ENCODE peak calls at places on chromosomes 1 and 21, in six cellular contexts. M, D, B, W, S and Q are unnamed samples.

GRCh38 chr1:174746024-174746808 is 253.5 kb upstream of the CACYBP start:
- DNase-seq in M (peak; percentile 27), D (no peak), B (no peak), W (no peak), S (no peak), Q (no peak)

GRCh38 chr1:11575553-11575952 is 78.7 kb downstream of the FBXO2 start:
- DNase-seq in M (no peak), D (no peak), B (no peak), W (no peak), S (no peak), Q (no peak)

GRCh38 chr1:160129046-160129445 is 13.5 kb downstream of the ATP1A2 start:
- DNase-seq in M (no peak), D (no peak), B (no peak), W (no peak), S (no peak), Q (no peak)

GRCh38 chr1:202158810-202159533 is 1.4 kb downstream of the PTPN7 start:
- DNase-seq in M (peak; percentile 89), D (no peak), B (no peak), W (no peak), S (no peak), Q (no peak)

GRCh38 chr1:174358344-174358743 is 89.4 kb upstream of the GPR52 start:
- DNase-seq in M (peak; percentile 4), D (no peak), B (no peak), W (no peak), S (no peak), Q (no peak)

GRCh38 chr1:147273409-147274307 is 31.2 kb downstream of the CHD1L start:
- DNase-seq in M (peak; percentile 70), D (peak; percentile 54), B (no peak), W (peak; percentile 29), S (peak; percentile 56), Q (peak; percentile 46)

GRCh38 chr1:167342846-167343245 is 122.2 kb downstream of the POU2F1 start:
- DNase-seq in M (no peak), D (no peak), B (no peak), W (no peak), S (peak; percentile 19), Q (peak; percentile 66)

GRCh38 chr1:150560576-150560975 is 11.4 kb downstream of the ADAMTSL4 start:
- DNase-seq in M (no peak), D (no peak), B (no peak), W (no peak), S (no peak), Q (no peak)

GRCh38 chr1:1540015-1540816 is at the start of gene TMEM240:
- DNase-seq in M (no peak), D (peak; percentile 95), B (peak; percentile 39), W (no peak), S (no peak), Q (no peak)

GRCh38 chr1:18592368-18592767 is 38.3 kb upstream of the PAX7 start:
- DNase-seq in M (no peak), D (no peak), B (no peak), W (no peak), S (no peak), Q (no peak)

GRCh38 chr1:204255966-204256365 is 42.2 kb upstream of the GOLT1A start:
- DNase-seq in M (no peak), D (no peak), B (no peak), W (no peak), S (no peak), Q (no peak)

GRCh38 chr1:55243655-55244054 is 28.5 kb upstream of the USP24 start:
- DNase-seq in M (no peak), D (no peak), B (no peak), W (no peak), S (no peak), Q (no peak)

GRCh38 chr1:183180213-183180612 is 5.9 kb upstream of the LAMC2 start:
- DNase-seq in M (no peak), D (peak; percentile 54), B (no peak), W (no peak), S (no peak), Q (peak; percentile 52)

GRCh38 chr1:59375321-59376220 is 78.7 kb downstream of the FGGY start:
- DNase-seq in M (no peak), D (no peak), B (no peak), W (no peak), S (no peak), Q (no peak)

GRCh38 chr1:8411803-8412182 is 93.9 kb downstream of the SLC45A1 start:
- DNase-seq in M (no peak), D (no peak), B (no peak), W (no peak), S (no peak), Q (no peak)

GRCh38 chr1:172977296-172978027 is 73.3 kb downstream of the TNFSF18 start:
- DNase-seq in M (no peak), D (no peak), B (no peak), W (no peak), S (no peak), Q (no peak)

GRCh38 chr21:37435120-37435519 is 68.5 kb downstream of the DYRK1A start:
- DNase-seq in M (peak; percentile 91), D (peak; percentile 70), B (peak; percentile 21), W (peak; percentile 12), S (no peak), Q (peak; percentile 60)

GRCh38 chr1:97870574-97870973 is 50.3 kb downstream of the DPYD start:
- DNase-seq in M (no peak), D (no peak), B (no peak), W (no peak), S (no peak), Q (no peak)

GRCh38 chr21:39037807-39038405 is 145.3 kb downstream of the PSMG1 start:
- DNase-seq in M (peak; percentile 34), D (no peak), B (no peak), W (no peak), S (no peak), Q (no peak)

GRCh38 chr1:21674957-21675356 is 5.8 kb upstream of the RAP1GAP start:
- DNase-seq in M (no peak), D (no peak), B (no peak), W (no peak), S (no peak), Q (no peak)

GRCh38 chr1:39391741-39392679 is 99.4 kb upstream of the BMP8A start:
- DNase-seq in M (peak; percentile 82), D (no peak), B (no peak), W (no peak), S (peak; percentile 85), Q (no peak)

GRCh38 chr1:38198099-38198498 is 151.5 kb upstream of the POU3F1 start:
- DNase-seq in M (no peak), D (no peak), B (no peak), W (no peak), S (no peak), Q (no peak)

GRCh38 chr1:42195841-42196240 is 31.3 kb upstream of the GUCA2A start:
- DNase-seq in M (no peak), D (no peak), B (no peak), W (no peak), S (no peak), Q (no peak)

GRCh38 chr1:179599623-179600249 is 8.1 kb downstream of the TDRD5 start:
- DNase-seq in M (peak; percentile 52), D (no peak), B (no peak), W (peak; percentile 44), S (peak; percentile 48), Q (peak; percentile 85)

GRCh38 chr21:45827881-45828579 is 153.5 kb upstream of the COL6A1 start:
- DNase-seq in M (no peak), D (no peak), B (no peak), W (no peak), S (no peak), Q (no peak)

GRCh38 chr1:88063605-88064004 is 620.5 kb upstream of the PKN2 start:
- DNase-seq in M (no peak), D (no peak), B (no peak), W (no peak), S (no peak), Q (no peak)

GRCh38 chr1:97350241-97350640 is 570.6 kb downstream of the DPYD start:
- DNase-seq in M (no peak), D (no peak), B (no peak), W (no peak), S (no peak), Q (no peak)

GRCh38 chr1:202697038-202697437 is 13.2 kb downstream of the SYT2 start:
- DNase-seq in M (peak; percentile 13), D (no peak), B (no peak), W (no peak), S (peak; percentile 56), Q (no peak)

GRCh38 chr21:29499734-29500343 is 201.1 kb downstream of the BACH1 start:
- DNase-seq in M (peak; percentile 69), D (peak; percentile 43), B (peak; percentile 63), W (peak; percentile 32), S (peak; percentile 50), Q (peak; percentile 82)

GRCh38 chr1:41020654-41021053 is 871 bp downstream of the SLFNL1 start:
- DNase-seq in M (no peak), D (peak; percentile 29), B (no peak), W (no peak), S (no peak), Q (no peak)

GRCh38 chr1:194104247-194104844 is 917.9 kb upstream of the B3GALT2 start:
- DNase-seq in M (no peak), D (no peak), B (no peak), W (no peak), S (peak; percentile 28), Q (no peak)

GRCh38 chr1:194105381-194105780 is 919.0 kb upstream of the B3GALT2 start:
- DNase-seq in M (no peak), D (no peak), B (no peak), W (no peak), S (no peak), Q (no peak)

GRCh38 chr1:194103516-194104246 is 917.3 kb upstream of the B3GALT2 start:
- DNase-seq in M (no peak), D (no peak), B (no peak), W (no peak), S (no peak), Q (no peak)

GRCh38 chr1:194102607-194103006 is 916.2 kb upstream of the B3GALT2 start:
- DNase-seq in M (no peak), D (no peak), B (no peak), W (no peak), S (peak; percentile 2), Q (peak; percentile 51)
- TF ChIP-seq JUND in M (no peak), D (no peak), B (no peak), W (no peak), S (no peak), Q (no peak)

GRCh38 chr1:221740260-221740830 is 1.5 kb downstream of the DUSP10 start:
- DNase-seq in M (no peak), D (no peak), B (no peak), W (no peak), S (no peak), Q (no peak)
- TF ChIP-seq JUND in M (no peak), D (no peak), B (no peak), W (no peak), S (no peak), Q (no peak)

DNA sequence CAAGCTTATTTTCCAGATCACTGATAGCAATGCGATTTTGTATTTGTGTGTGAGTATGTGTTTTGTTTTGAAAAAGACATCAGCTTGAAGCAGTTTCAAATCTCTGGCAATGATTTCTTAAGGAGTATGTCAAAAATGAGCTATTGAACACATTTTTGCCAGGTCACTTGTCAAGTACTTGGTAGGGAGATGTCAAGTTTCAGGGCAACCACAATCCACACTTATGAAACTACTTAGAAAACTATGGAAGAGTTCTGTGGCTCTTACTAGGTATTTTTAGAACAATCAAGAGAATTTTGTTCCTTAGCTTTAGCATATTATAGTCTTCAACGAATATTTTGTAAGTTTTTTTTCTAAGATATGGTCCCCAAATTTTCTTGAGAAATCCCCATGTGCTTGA is 318.8 kb upstream of the ZRANB2 start:
- DNase-seq in M (no peak), D (no peak), B (no peak), W (no peak), S (no peak), Q (no peak)
- TF ChIP-seq JUND in M (no peak), D (no peak), B (no peak), W (no peak), S (no peak), Q (no peak)

GRCh38 chr1:200896571-200897187 is 2.0 kb downstream of the INAVA start:
- DNase-seq in M (no peak), D (no peak), B (no peak), W (peak; percentile 54), S (peak; percentile 93), Q (no peak)
- TF ChIP-seq JUND in M (no peak), D (no peak), B (no peak), W (no peak), S (peak; percentile 90), Q (no peak)